ENCODE peak calls at places on chromosomes 12 and 14, in nine cellular contexts. One of them, this sample, is unnamed.

GRCh38 chr14:101599234-101599885 is 38.1 kb downstream of the DIO3 start:
- DNase-seq in sciatic nerve: no peak
- DNase-seq in body of pancreas: no peak
- DNase-seq in EH: no peak
- DNase-seq in lower leg skin: peak; percentile 49
- DNase-seq in GM19239: no peak
- DNase-seq in mucosa of descending colon: no peak
- DNase-seq in sigmoid colon: no peak
- DNase-seq in T-helper 1 cell: no peak
- DNase-seq in this sample: no peak

GRCh38 chr12:114306646-114307045 is 99.3 kb downstream of the TBX5 start:
- DNase-seq in body of pancreas: no peak
- DNase-seq in T-helper 1 cell: no peak
- DNase-seq in sigmoid colon: no peak
- DNase-seq in EH: peak; percentile 94
- DNase-seq in GM19239: no peak
- DNase-seq in sciatic nerve: no peak
- DNase-seq in lower leg skin: no peak
- DNase-seq in mucosa of descending colon: no peak
- DNase-seq in this sample: peak; percentile 83

GRCh38 chr12:12474931-12475485 is 87.7 kb downstream of the DUSP16 start:
- DNase-seq in EH: peak; percentile 30
- DNase-seq in mucosa of descending colon: peak; percentile 25
- DNase-seq in sigmoid colon: no peak
- DNase-seq in T-helper 1 cell: peak; percentile 37
- DNase-seq in sciatic nerve: no peak
- DNase-seq in lower leg skin: no peak
- DNase-seq in body of pancreas: no peak
- DNase-seq in GM19239: peak; percentile 67
- DNase-seq in this sample: peak; percentile 4

GRCh38 chr12:69821441-69822204 is 3.4 kb upstream of the MYRFL start:
- DNase-seq in lower leg skin: no peak
- DNase-seq in T-helper 1 cell: no peak
- DNase-seq in EH: peak; percentile 39
- DNase-seq in sciatic nerve: no peak
- DNase-seq in body of pancreas: no peak
- DNase-seq in mucosa of descending colon: no peak
- DNase-seq in sigmoid colon: no peak
- DNase-seq in GM19239: no peak
- DNase-seq in this sample: no peak

GRCh38 chr12:56257491-56258067 is 605 bp downstream of the ANKRD52 start:
- DNase-seq in sigmoid colon: no peak
- DNase-seq in T-helper 1 cell: no peak
- DNase-seq in mucosa of descending colon: peak; percentile 43
- DNase-seq in GM19239: no peak
- DNase-seq in body of pancreas: peak; percentile 53
- DNase-seq in sciatic nerve: no peak
- DNase-seq in lower leg skin: peak; percentile 86
- DNase-seq in EH: peak; percentile 50
- DNase-seq in this sample: no peak

GRCh38 chr14:94180655-94181271 is 6.6 kb downstream of the PPP4R4 start:
- DNase-seq in sciatic nerve: no peak
- DNase-seq in sigmoid colon: no peak
- DNase-seq in EH: peak; percentile 49
- DNase-seq in lower leg skin: no peak
- DNase-seq in mucosa of descending colon: no peak
- DNase-seq in T-helper 1 cell: no peak
- DNase-seq in GM19239: no peak
- DNase-seq in body of pancreas: no peak
- DNase-seq in this sample: peak; percentile 17

GRCh38 chr14:50599700-50600444 is 39.9 kb downstream of the ATL1 start:
- DNase-seq in body of pancreas: no peak
- DNase-seq in sciatic nerve: no peak
- DNase-seq in sigmoid colon: no peak
- DNase-seq in mucosa of descending colon: peak; percentile 24
- DNase-seq in lower leg skin: no peak
- DNase-seq in EH: peak; percentile 57
- DNase-seq in T-helper 1 cell: no peak
- DNase-seq in GM19239: no peak
- DNase-seq in this sample: peak; percentile 43

GRCh38 chr14:41505491-41505890 is 101.2 kb upstream of the LRFN5 start:
- DNase-seq in lower leg skin: no peak
- DNase-seq in EH: no peak
- DNase-seq in mucosa of descending colon: no peak
- DNase-seq in GM19239: no peak
- DNase-seq in sciatic nerve: no peak
- DNase-seq in sigmoid colon: no peak
- DNase-seq in T-helper 1 cell: no peak
- DNase-seq in body of pancreas: no peak
- DNase-seq in this sample: no peak

GRCh38 chr12:16347391-16348298 is at the start of gene MGST1:
- DNase-seq in T-helper 1 cell: no peak
- DNase-seq in lower leg skin: peak; percentile 89
- DNase-seq in mucosa of descending colon: peak; percentile 80
- DNase-seq in EH: peak; percentile 67
- DNase-seq in body of pancreas: peak; percentile 90
- DNase-seq in sciatic nerve: peak; percentile 78
- DNase-seq in GM19239: peak; percentile 2
- DNase-seq in sigmoid colon: peak; percentile 80
- DNase-seq in this sample: peak; percentile 28

GRCh38 chr12:42213954-42214426 is 24.1 kb downstream of the YAF2 start:
- DNase-seq in body of pancreas: peak; percentile 84
- DNase-seq in T-helper 1 cell: no peak
- DNase-seq in EH: peak; percentile 29
- DNase-seq in sigmoid colon: no peak
- DNase-seq in lower leg skin: no peak
- DNase-seq in mucosa of descending colon: peak; percentile 23
- DNase-seq in GM19239: no peak
- DNase-seq in sciatic nerve: no peak
- DNase-seq in this sample: no peak

GRCh38 chr14:26917086-26917485 is 319.3 kb upstream of the NOVA1 start:
- DNase-seq in GM19239: no peak
- DNase-seq in body of pancreas: no peak
- DNase-seq in lower leg skin: no peak
- DNase-seq in mucosa of descending colon: no peak
- DNase-seq in EH: no peak
- DNase-seq in sciatic nerve: no peak
- DNase-seq in T-helper 1 cell: no peak
- DNase-seq in sigmoid colon: no peak
- DNase-seq in this sample: no peak

GRCh38 chr14:23346693-23347405 is 5.8 kb downstream of the SLC22A17 start:
- DNase-seq in sigmoid colon: no peak
- DNase-seq in EH: no peak
- DNase-seq in mucosa of descending colon: no peak
- DNase-seq in GM19239: no peak
- DNase-seq in T-helper 1 cell: no peak
- DNase-seq in sciatic nerve: no peak
- DNase-seq in body of pancreas: no peak
- DNase-seq in lower leg skin: peak; percentile 75
- DNase-seq in this sample: no peak

GRCh38 chr14:94099006-94099405 is 11.5 kb upstream of the IFI27 start:
- DNase-seq in body of pancreas: no peak
- DNase-seq in lower leg skin: no peak
- DNase-seq in EH: no peak
- DNase-seq in T-helper 1 cell: no peak
- DNase-seq in GM19239: no peak
- DNase-seq in sigmoid colon: no peak
- DNase-seq in mucosa of descending colon: no peak
- DNase-seq in sciatic nerve: no peak
- DNase-seq in this sample: no peak

GRCh38 chr12:71415336-71416231 is 24.0 kb upstream of the LGR5 start:
- DNase-seq in sigmoid colon: no peak
- DNase-seq in sciatic nerve: no peak
- DNase-seq in body of pancreas: peak; percentile 31
- DNase-seq in GM19239: no peak
- DNase-seq in mucosa of descending colon: peak; percentile 66
- DNase-seq in T-helper 1 cell: no peak
- DNase-seq in lower leg skin: no peak
- DNase-seq in EH: peak; percentile 63
- DNase-seq in this sample: peak; percentile 59

GRCh38 chr12:57521475-57522018 is 1.1 kb upstream of the MBD6 start:
- DNase-seq in lower leg skin: peak; percentile 88
- DNase-seq in mucosa of descending colon: peak; percentile 57
- DNase-seq in sigmoid colon: peak; percentile 86
- DNase-seq in EH: no peak
- DNase-seq in GM19239: no peak
- DNase-seq in sciatic nerve: peak; percentile 77
- DNase-seq in body of pancreas: peak; percentile 59
- DNase-seq in T-helper 1 cell: no peak
- DNase-seq in this sample: no peak

GRCh38 chr14:100531152-100531551 is 56.1 kb downstream of the BEGAIN start:
- DNase-seq in mucosa of descending colon: no peak
- DNase-seq in GM19239: no peak
- DNase-seq in body of pancreas: no peak
- DNase-seq in sciatic nerve: no peak
- DNase-seq in EH: no peak
- DNase-seq in sigmoid colon: peak; percentile 44
- DNase-seq in T-helper 1 cell: no peak
- DNase-seq in lower leg skin: peak; percentile 48
- DNase-seq in this sample: no peak

GRCh38 chr14:55847766-55848165 is 267.8 kb downstream of the KTN1 start:
- DNase-seq in GM19239: no peak
- DNase-seq in sciatic nerve: no peak
- DNase-seq in lower leg skin: no peak
- DNase-seq in sigmoid colon: no peak
- DNase-seq in body of pancreas: no peak
- DNase-seq in T-helper 1 cell: no peak
- DNase-seq in EH: peak; percentile 92
- DNase-seq in mucosa of descending colon: no peak
- DNase-seq in this sample: peak; percentile 32

GRCh38 chr12:124513297-124513867 is 54.0 kb downstream of the NCOR2 start:
- DNase-seq in sigmoid colon: no peak
- DNase-seq in mucosa of descending colon: no peak
- DNase-seq in body of pancreas: no peak
- DNase-seq in lower leg skin: no peak
- DNase-seq in EH: peak; percentile 27
- DNase-seq in sciatic nerve: no peak
- DNase-seq in GM19239: no peak
- DNase-seq in T-helper 1 cell: no peak
- DNase-seq in this sample: no peak

GRCh38 chr14:73719361-73719760 is 5.2 kb upstream of the PNMA1 start:
- DNase-seq in T-helper 1 cell: no peak
- DNase-seq in GM19239: no peak
- DNase-seq in mucosa of descending colon: no peak
- DNase-seq in sciatic nerve: no peak
- DNase-seq in sigmoid colon: no peak
- DNase-seq in lower leg skin: peak; percentile 60
- DNase-seq in body of pancreas: no peak
- DNase-seq in EH: no peak
- DNase-seq in this sample: no peak

GRCh38 chr14:104134061-104134965 is 4.1 kb upstream of the KIF26A start:
- DNase-seq in GM19239: no peak
- DNase-seq in mucosa of descending colon: no peak
- DNase-seq in EH: no peak
- DNase-seq in lower leg skin: peak; percentile 80
- DNase-seq in sciatic nerve: peak; percentile 52
- DNase-seq in sigmoid colon: no peak
- DNase-seq in body of pancreas: peak; percentile 5
- DNase-seq in T-helper 1 cell: no peak
- DNase-seq in this sample: no peak

GRCh38 chr14:89845346-89845745 is 109.2 kb downstream of the EFCAB11 start:
- DNase-seq in EH: peak; percentile 92
- DNase-seq in sciatic nerve: no peak
- DNase-seq in GM19239: no peak
- DNase-seq in mucosa of descending colon: no peak
- DNase-seq in sigmoid colon: no peak
- DNase-seq in body of pancreas: no peak
- DNase-seq in lower leg skin: no peak
- DNase-seq in T-helper 1 cell: no peak
- DNase-seq in this sample: peak; percentile 58

GRCh38 chr14:54209501-54210231 is 187.1 kb upstream of the CDKN3 start:
- DNase-seq in T-helper 1 cell: no peak
- DNase-seq in body of pancreas: no peak
- DNase-seq in sciatic nerve: no peak
- DNase-seq in lower leg skin: no peak
- DNase-seq in GM19239: no peak
- DNase-seq in sigmoid colon: no peak
- DNase-seq in mucosa of descending colon: no peak
- DNase-seq in EH: peak; percentile 78
- DNase-seq in this sample: peak; percentile 28

GRCh38 chr14:22375321-22375930 is 213.6 kb downstream of the DAD1 start:
- DNase-seq in body of pancreas: no peak
- DNase-seq in lower leg skin: no peak
- DNase-seq in GM19239: no peak
- DNase-seq in sciatic nerve: no peak
- DNase-seq in T-helper 1 cell: no peak
- DNase-seq in mucosa of descending colon: peak; percentile 65
- DNase-seq in sigmoid colon: no peak
- DNase-seq in EH: peak; percentile 44
- DNase-seq in this sample: peak; percentile 46

GRCh38 chr14:79011091-79011919 is 841.1 kb downstream of the NRXN3 start:
- DNase-seq in lower leg skin: no peak
- DNase-seq in T-helper 1 cell: no peak
- DNase-seq in mucosa of descending colon: peak; percentile 35
- DNase-seq in body of pancreas: peak; percentile 12
- DNase-seq in EH: peak; percentile 83
- DNase-seq in sciatic nerve: no peak
- DNase-seq in sigmoid colon: no peak
- DNase-seq in GM19239: no peak
- DNase-seq in this sample: peak; percentile 78

GRCh38 chr12:95385246-95385645 is 88.7 kb upstream of the METAP2 start:
- DNase-seq in GM19239: no peak
- DNase-seq in body of pancreas: peak; percentile 13
- DNase-seq in T-helper 1 cell: no peak
- DNase-seq in sigmoid colon: peak; percentile 77
- DNase-seq in lower leg skin: no peak
- DNase-seq in sciatic nerve: no peak
- DNase-seq in EH: peak; percentile 36
- DNase-seq in mucosa of descending colon: no peak
- DNase-seq in this sample: no peak

GRCh38 chr12:29769162-29769820 is 14.5 kb downstream of the TMTC1 start:
- DNase-seq in T-helper 1 cell: no peak
- DNase-seq in mucosa of descending colon: peak; percentile 9
- DNase-seq in body of pancreas: no peak
- DNase-seq in lower leg skin: no peak
- DNase-seq in EH: peak; percentile 5
- DNase-seq in GM19239: no peak
- DNase-seq in sciatic nerve: no peak
- DNase-seq in sigmoid colon: no peak
- DNase-seq in this sample: no peak

GRCh38 chr14:102811254-102811963 is 34.2 kb downstream of the TRAF3 start:
- DNase-seq in body of pancreas: no peak
- DNase-seq in mucosa of descending colon: no peak
- DNase-seq in sigmoid colon: no peak
- DNase-seq in GM19239: no peak
- DNase-seq in EH: no peak
- DNase-seq in T-helper 1 cell: no peak
- DNase-seq in lower leg skin: no peak
- DNase-seq in sciatic nerve: no peak
- DNase-seq in this sample: no peak

This sample was measured in HFFc6.